ENCODE peak calls at places on chromosomes 12 and 14, in five cellular contexts. E is fibroblast of pulmonary artery, X is mucosa of gallbladder, K is heart right ventricle, V is D341Med. M is an unnamed sample.

GRCh38 chr14:50668008-50668851 is at the start of gene SAV1:
- DNase-seq in E (peak), X (peak), K (peak), V (peak), M (peak)

GRCh38 chr12:21476949-21477348 is 24.5 kb downstream of the RECQL start:
- DNase-seq in E (peak), X (no peak), K (no peak), V (no peak), M (no peak)

GRCh38 chr14:101028971-101029667 is 125.6 kb upstream of the RTL1 start:
- DNase-seq in E (no peak), X (no peak), K (no peak), V (no peak), M (no peak)

GRCh38 chr14:103386632-103387329 is 1.6 kb downstream of the MARK3 start:
- DNase-seq in E (peak), X (no peak), K (no peak), V (no peak), M (peak)

GRCh38 chr12:67141405-67142018 is 127.6 kb upstream of the CAND1 start:
- DNase-seq in E (no peak), X (no peak), K (no peak), V (no peak), M (no peak)

GRCh38 chr12:56128669-56129209 is 672 bp downstream of the ESYT1 start:
- DNase-seq in E (peak), X (no peak), K (peak), V (peak), M (peak)

GRCh38 chr12:26416550-26416949 is 221.2 kb downstream of the SSPN start:
- DNase-seq in E (no peak), X (no peak), K (no peak), V (no peak), M (no peak)

GRCh38 chr12:9925746-9926393 is 6.3 kb downstream of the CLEC2A start:
- DNase-seq in E (peak), X (no peak), K (no peak), V (peak), M (no peak)

GRCh38 chr14:106094654-106095189 is 568.3 kb downstream of the TMEM121 start:
- DNase-seq in E (no peak), X (no peak), K (no peak), V (peak), M (no peak)

GRCh38 chr14:72024043-72024407 is 91.8 kb downstream of the RGS6 start:
- DNase-seq in E (peak), X (peak), K (no peak), V (peak), M (peak)

GRCh38 chr12:117090816-117091711 is 8.2 kb downstream of the TESC start:
- DNase-seq in E (no peak), X (peak), K (no peak), V (no peak), M (no peak)

GRCh38 chr14:75249251-75249957 is 29.2 kb upstream of the FOS start:
- DNase-seq in E (no peak), X (peak), K (no peak), V (no peak), M (no peak)

GRCh38 chr14:58978336-58978735 is 210.1 kb upstream of the DAAM1 start:
- DNase-seq in E (peak), X (peak), K (peak), V (no peak), M (no peak)

GRCh38 chr14:92792885-92793284 is 1.2 kb upstream of the GOLGA5 start:
- DNase-seq in E (no peak), X (no peak), K (no peak), V (no peak), M (no peak)

GRCh38 chr14:101174980-101175606 is 271.6 kb upstream of the RTL1 start:
- DNase-seq in E (no peak), X (no peak), K (no peak), V (no peak), M (no peak)

GRCh38 chr12:103986823-103987222 is 21.2 kb downstream of the TDG start:
- DNase-seq in E (peak), X (no peak), K (no peak), V (no peak), M (no peak)

GRCh38 chr14:65446159-65446558 is 33.6 kb downstream of the FUT8 start:
- DNase-seq in E (peak), X (no peak), K (no peak), V (peak), M (no peak)

GRCh38 chr12:1093166-1093751 is 102.2 kb downstream of the ERC1 start:
- DNase-seq in E (peak), X (no peak), K (no peak), V (peak), M (peak)

GRCh38 chr14:63478024-63478423 is 65.2 kb downstream of the PPP2R5E start:
- DNase-seq in E (no peak), X (no peak), K (no peak), V (no peak), M (no peak)

GRCh38 chr14:96584199-96584906 is 82.2 kb downstream of the PAPOLA start:
- DNase-seq in E (peak), X (no peak), K (no peak), V (peak), M (peak)

GRCh38 chr12:64840949-64841717 is 16.7 kb downstream of the TBC1D30 start:
- DNase-seq in E (no peak), X (no peak), K (no peak), V (no peak), M (no peak)

GRCh38 chr12:75889214-75889613 is 142.4 kb downstream of the PHLDA1 start:
- DNase-seq in E (no peak), X (no peak), K (no peak), V (no peak), M (peak)

GRCh38 chr12:25775968-25776367 is 182.5 kb upstream of the RASSF8 start:
- DNase-seq in E (no peak), X (no peak), K (no peak), V (no peak), M (no peak)

GRCh38 chr12:116896525-116896924 is 14.2 kb upstream of the FBXW8 start:
- DNase-seq in E (no peak), X (no peak), K (no peak), V (no peak), M (no peak)

GRCh38 chr12:1496162-1496925 is 98.0 kb downstream of the FBXL14 start:
- DNase-seq in E (no peak), X (no peak), K (no peak), V (peak), M (no peak)

GRCh38 chr14:99454246-99454645 is 26.4 kb downstream of the SETD3 start:
- DNase-seq in E (no peak), X (no peak), K (no peak), V (no peak), M (no peak)

GRCh38 chr14:96030136-96030760 is 8.9 kb upstream of the C14orf132 start:
- DNase-seq in E (no peak), X (no peak), K (no peak), V (no peak), M (no peak)

GRCh38 chr12:3036901-3037600 is 40.1 kb upstream of the TSPAN9 start:
- DNase-seq in E (no peak), X (no peak), K (no peak), V (peak), M (no peak)

GRCh38 chr12:130132831-130133635 is 29.2 kb upstream of the FZD10 start:
- DNase-seq in E (no peak), X (no peak), K (no peak), V (no peak), M (no peak)

GRCh38 chr14:41925409-41925808 is 318.7 kb downstream of the LRFN5 start:
- DNase-seq in E (peak), X (no peak), K (no peak), V (peak), M (peak)

GRCh38 chr12:112107728-112108447 is 695 bp downstream of the NAA25 start:
- DNase-seq in E (no peak), X (no peak), K (peak), V (peak), M (peak)

GRCh38 chr12:85920324-85920947 is 46.3 kb downstream of the NTS start:
- DNase-seq in E (peak), X (no peak), K (no peak), V (no peak), M (no peak)

GRCh38 chr12:7411343-7411742 is 32.6 kb downstream of the CD163L1 start:
- DNase-seq in E (no peak), X (no peak), K (no peak), V (no peak), M (no peak)

GRCh38 chr14:70045715-70046535 is 142.8 kb downstream of the SLC8A3 start:
- DNase-seq in E (peak), X (peak), K (peak), V (peak), M (peak)

GRCh38 chr14:56206576-56206975 is 88.4 kb downstream of the PELI2 start:
- DNase-seq in E (no peak), X (no peak), K (no peak), V (no peak), M (no peak)